ENCODE peak calls at places on chromosomes 7 and 10, in eight cellular contexts. X, B, Y, E, R, K, Q and G are unnamed samples.

GRCh38 chr7:159141660-159142059 is 3.0 kb downstream of the VIPR2 start:
- DNase-seq in X (peak; percentile 42), B (no peak), Y (no peak), E (no peak), R (peak; percentile 5), K (no peak), Q (no peak), G (peak; percentile 38)

GRCh38 chr7:6392712-6393666 is 54.8 kb downstream of the DAGLB start:
- DNase-seq in X (peak; percentile 52), B (peak; percentile 76), Y (peak; percentile 97), E (peak; percentile 79), R (no peak), K (peak; percentile 77), Q (no peak), G (no peak)

GRCh38 chr7:51316666-51317581 is at the start of gene COBL:
- DNase-seq in X (peak; percentile 36), B (no peak), Y (peak; percentile 29), E (peak; percentile 82), R (no peak), K (no peak), Q (no peak), G (no peak)

GRCh38 chr7:55245271-55245723 is 119.8 kb upstream of the LANCL2 start:
- DNase-seq in X (no peak), B (no peak), Y (peak; percentile 49), E (no peak), R (no peak), K (peak; percentile 93), Q (no peak), G (no peak)

GRCh38 chr10:21336476-21337170 is 188.9 kb downstream of the SKIDA1 start:
- DNase-seq in X (no peak), B (peak; percentile 90), Y (peak; percentile 94), E (no peak), R (no peak), K (peak; percentile 97), Q (peak; percentile 23), G (no peak)

GRCh38 chr7:90430614-90431445 is 27.6 kb downstream of the CLDN12 start:
- DNase-seq in X (no peak), B (no peak), Y (no peak), E (no peak), R (no peak), K (peak; percentile 10), Q (no peak), G (no peak)

GRCh38 chr7:76054129-76055120 is 6.5 kb downstream of the MDH2 start:
- DNase-seq in X (no peak), B (peak; percentile 91), Y (peak; percentile 79), E (no peak), R (no peak), K (peak; percentile 77), Q (no peak), G (no peak)

GRCh38 chr7:149686001-149686400 is 87.4 kb downstream of the ZNF467 start:
- DNase-seq in X (no peak), B (no peak), Y (no peak), E (no peak), R (no peak), K (peak; percentile 62), Q (no peak), G (no peak)

GRCh38 chr10:32417906-32418547 is 27.9 kb upstream of the CCDC7 start:
- DNase-seq in X (no peak), B (no peak), Y (no peak), E (no peak), R (no peak), K (peak; percentile 89), Q (no peak), G (no peak)

GRCh38 chr10:102501201-102502028 is 1.1 kb downstream of the ACTR1A start:
- DNase-seq in X (no peak), B (peak; percentile 8), Y (no peak), E (no peak), R (no peak), K (peak; percentile 25), Q (no peak), G (no peak)

GRCh38 chr7:158274404-158274811 is 313.2 kb downstream of the PTPRN2 start:
- DNase-seq in X (no peak), B (no peak), Y (no peak), E (no peak), R (no peak), K (no peak), Q (no peak), G (peak; percentile 47)

DNA sequence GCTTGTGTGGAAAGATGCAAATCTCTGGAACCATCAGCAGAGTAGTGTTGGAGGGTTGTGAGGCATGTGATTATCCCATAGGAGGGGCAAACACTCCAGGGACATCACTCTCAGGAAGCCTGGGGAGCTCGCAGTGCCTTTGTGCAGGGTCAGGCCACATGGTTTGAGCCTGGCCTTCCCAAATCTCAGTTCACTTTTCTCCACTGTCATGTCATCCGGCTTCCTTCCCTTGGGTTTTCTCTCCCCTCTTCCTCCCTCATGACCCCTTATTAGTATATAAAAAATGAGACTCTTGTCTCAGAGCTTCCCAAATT is 20.4 kb downstream of the TSPAN14 start:
- DNase-seq in X (no peak), B (no peak), Y (no peak), E (no peak), R (no peak), K (no peak), Q (no peak), G (peak; percentile 16)
- H3K4me1 ChIP-seq in X (peaks cover 73% of the 10 kb centered on the region), B (peaks cover 64% of the 10 kb centered on the region), Y (no peaks in the 10 kb centered on the region), E (peaks cover 75% of the 10 kb centered on the region), R (peaks cover 76% of the 10 kb centered on the region), K (peaks cover 27% of the 10 kb centered on the region), Q (no peaks in the 10 kb centered on the region), G (peaks cover 18% of the 10 kb centered on the region)

DNA sequence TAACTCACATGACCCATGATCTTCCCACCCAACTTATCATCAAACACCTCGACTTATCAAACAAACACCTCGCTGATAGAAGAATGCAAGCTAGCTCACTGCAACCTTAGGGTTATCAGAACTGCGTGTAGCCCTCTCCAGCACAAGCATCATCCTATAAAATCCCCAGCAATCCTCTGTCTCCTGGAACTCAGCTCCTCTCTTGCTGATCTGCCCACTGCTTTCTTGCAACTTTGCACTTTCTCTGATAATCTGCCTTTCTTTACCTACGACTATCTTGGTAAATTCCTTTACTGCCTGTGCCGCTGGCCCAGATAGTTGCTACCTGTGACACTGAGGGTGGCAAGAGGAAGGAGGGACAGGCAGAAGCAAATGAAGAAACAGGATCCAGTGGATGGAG is 210.9 kb downstream of the ACTR3B start:
- DNase-seq in X (no peak), B (no peak), Y (no peak), E (no peak), R (no peak), K (no peak), Q (no peak), G (no peak)
- TF ChIP-seq CTCF in X (no peak), B (no peak), Y (no peak), E (no peak), R (no peak), K (no peak), Q (no peak), G (no peak)

GRCh38 chr10:30436200-30436599 is 2.2 kb downstream of the MAP3K8 start:
- DNase-seq in X (no peak), B (no peak), Y (peak; percentile 64), E (no peak), R (no peak), K (peak; percentile 60), Q (no peak), G (no peak)
- H3K4me1 ChIP-seq in X (peaks cover 68% of the 10 kb centered on the region), B (peaks cover 20% of the 10 kb centered on the region), Y (peaks cover 38% of the 10 kb centered on the region), E (peaks cover 54% of the 10 kb centered on the region), R (peaks cover 25% of the 10 kb centered on the region), K (peaks cover 20% of the 10 kb centered on the region), Q (no peaks in the 10 kb centered on the region), G (peaks cover 47% of the 10 kb centered on the region)

DNA sequence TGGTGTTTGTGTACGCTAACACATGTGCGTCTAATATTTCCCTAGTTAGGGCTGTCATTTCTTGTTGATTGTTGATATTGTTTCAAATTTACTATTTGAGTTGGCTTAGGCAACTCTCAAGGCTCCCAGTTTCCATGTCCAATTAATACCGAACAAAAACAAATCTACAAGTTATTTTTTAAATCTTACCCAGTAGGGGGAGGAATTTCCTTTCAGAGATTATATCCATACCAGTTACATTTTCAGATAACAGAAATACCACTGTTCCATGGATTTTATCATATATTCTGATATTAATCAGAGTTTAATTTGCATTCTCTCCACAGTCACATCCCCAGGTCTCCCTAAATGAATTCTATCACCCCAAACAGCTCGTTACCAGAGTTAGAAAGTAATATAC is 7.2 kb upstream of the AKR1B10 start:
- DNase-seq in X (no peak), B (no peak), Y (peak; percentile 42), E (no peak), R (no peak), K (peak; percentile 12), Q (no peak), G (no peak)
- TF ChIP-seq CTCF in X (peak; percentile 16), B (peak; percentile 30), Y (no peak), E (no peak), R (no peak), K (peak; percentile 36), Q (no peak), G (no peak)

GRCh38 chr10:69328346-69328687 is 50.0 kb downstream of the HK1 start:
- DNase-seq in X (no peak), B (no peak), Y (no peak), E (no peak), R (no peak), K (no peak), Q (no peak), G (no peak)
- H3K4me1 ChIP-seq in X (peaks cover 99% of the 10 kb centered on the region), B (peaks cover 46% of the 10 kb centered on the region), Y (peaks cover 15% of the 10 kb centered on the region), E (peaks cover 57% of the 10 kb centered on the region), R (peaks cover 28% of the 10 kb centered on the region), K (peaks cover 10% of the 10 kb centered on the region), Q (peaks cover 25% of the 10 kb centered on the region), G (peaks cover 44% of the 10 kb centered on the region)

GRCh38 chr10:132637477-132638129 is 100.0 kb downstream of the INPP5A start:
- DNase-seq in X (no peak), B (peak; percentile 26), Y (peak; percentile 76), E (peak; percentile 32), R (no peak), K (peak; percentile 73), Q (no peak), G (no peak)
- TF ChIP-seq CTCF in X (peak; percentile 70), B (peak; percentile 70), Y (peak; percentile 77), E (peak; percentile 70), R (peak; percentile 67), K (peak; percentile 96), Q (peak; percentile 74), G (peak; percentile 72)

DNA sequence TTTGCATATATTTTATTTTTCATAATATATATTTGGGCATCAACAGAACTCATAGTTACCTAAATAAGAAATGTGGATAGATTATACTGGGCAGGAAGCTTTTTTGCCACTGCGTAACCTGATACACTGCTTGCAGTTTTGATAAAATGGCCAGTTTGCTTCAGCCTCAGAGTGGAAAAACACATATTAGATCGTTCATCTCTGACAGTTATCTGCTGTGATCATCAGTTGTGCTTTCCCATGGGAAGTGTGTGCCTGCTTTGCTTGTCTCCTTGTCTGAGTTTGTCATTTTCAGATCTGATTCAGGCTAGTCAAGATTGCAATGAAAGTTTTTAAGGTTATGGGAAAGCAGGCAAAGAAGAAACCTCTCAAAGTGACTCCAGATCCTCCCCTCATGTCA is 54.0 kb downstream of the ADAM12 start:
- DNase-seq in X (no peak), B (no peak), Y (no peak), E (no peak), R (no peak), K (peak; percentile 31), Q (no peak), G (no peak)
- H3K4me1 ChIP-seq in X (no peaks in the 10 kb centered on the region), B (no peaks in the 10 kb centered on the region), Y (no peaks in the 10 kb centered on the region), E (no peaks in the 10 kb centered on the region), R (no peaks in the 10 kb centered on the region), K (no peaks in the 10 kb centered on the region), Q (no peaks in the 10 kb centered on the region), G (no peaks in the 10 kb centered on the region)